ENCODE peak calls at places on chromosomes 3 and 15, in seven cellular contexts. One of them, this sample, is unnamed. For H3K9me3, H3K4me1 and H3K36me3, the result is how much of the 10 kb centered on the place peaks cover.

GRCh38 chr3:47612178-47612577 is 33.5 kb upstream of the CSPG5 start:
- DNase-seq in HepG2: no peak
- DNase-seq in SK-N-SH: no peak
- DNase-seq in adipocyte: peak
- DNase-seq in adrenal gland: no peak
- DNase-seq in upper lobe of right lung: no peak
- DNase-seq in small intestine: no peak
- DNase-seq in this sample: peak

GRCh38 chr15:63263519-63263918 is 13.9 kb upstream of the APH1B start:
- DNase-seq in HepG2: peak
- DNase-seq in SK-N-SH: no peak
- DNase-seq in adipocyte: no peak
- DNase-seq in adrenal gland: no peak
- DNase-seq in upper lobe of right lung: no peak
- DNase-seq in small intestine: peak
- DNase-seq in this sample: peak

GRCh38 chr3:50502225-50502583 is 1.2 kb downstream of the CACNA2D2 start:
- DNase-seq in HepG2: no peak
- DNase-seq in SK-N-SH: peak
- DNase-seq in adipocyte: no peak
- DNase-seq in adrenal gland: no peak
- DNase-seq in upper lobe of right lung: no peak
- DNase-seq in small intestine: no peak
- DNase-seq in this sample: no peak

GRCh38 chr3:126661965-126662364 is 7.0 kb upstream of the TXNRD3 start:
- DNase-seq in HepG2: no peak
- DNase-seq in SK-N-SH: no peak
- DNase-seq in adipocyte: no peak
- DNase-seq in adrenal gland: no peak
- DNase-seq in upper lobe of right lung: no peak
- DNase-seq in small intestine: no peak
- DNase-seq in this sample: no peak

GRCh38 chr15:41943543-41944312 is 28.6 kb downstream of the EHD4 start:
- DNase-seq in HepG2: no peak
- DNase-seq in SK-N-SH: no peak
- DNase-seq in adipocyte: no peak
- DNase-seq in adrenal gland: no peak
- DNase-seq in upper lobe of right lung: no peak
- DNase-seq in small intestine: no peak
- DNase-seq in this sample: no peak

GRCh38 chr15:32829441-32829840 is 111.6 kb downstream of the GREM1 start:
- DNase-seq in HepG2: no peak
- DNase-seq in SK-N-SH: no peak
- DNase-seq in adipocyte: peak
- DNase-seq in adrenal gland: no peak
- DNase-seq in upper lobe of right lung: no peak
- DNase-seq in small intestine: no peak
- DNase-seq in this sample: no peak

GRCh38 chr3:152785051-152785450 is 49.9 kb upstream of the P2RY1 start:
- DNase-seq in HepG2: no peak
- DNase-seq in SK-N-SH: no peak
- DNase-seq in adipocyte: no peak
- DNase-seq in adrenal gland: no peak
- DNase-seq in upper lobe of right lung: no peak
- DNase-seq in small intestine: no peak
- DNase-seq in this sample: no peak

GRCh38 chr3:10928961-10929471 is 63.5 kb upstream of the SLC6A1 start:
- DNase-seq in HepG2: no peak
- DNase-seq in SK-N-SH: no peak
- DNase-seq in adipocyte: no peak
- DNase-seq in adrenal gland: no peak
- DNase-seq in upper lobe of right lung: peak
- DNase-seq in small intestine: no peak
- DNase-seq in this sample: no peak

GRCh38 chr3:21036888-21037287 is 714.1 kb downstream of the ZNF385D start:
- DNase-seq in HepG2: no peak
- DNase-seq in SK-N-SH: no peak
- DNase-seq in adipocyte: no peak
- DNase-seq in adrenal gland: no peak
- DNase-seq in upper lobe of right lung: no peak
- DNase-seq in small intestine: no peak
- DNase-seq in this sample: no peak

GRCh38 chr3:47848599-47849117 is 45.7 kb downstream of the DHX30 start:
- DNase-seq in HepG2: no peak
- DNase-seq in SK-N-SH: no peak
- DNase-seq in adipocyte: no peak
- DNase-seq in adrenal gland: no peak
- DNase-seq in upper lobe of right lung: no peak
- DNase-seq in small intestine: no peak
- DNase-seq in this sample: no peak

GRCh38 chr15:64766041-64766440 is 9.3 kb downstream of the RBPMS2 start:
- DNase-seq in HepG2: no peak
- DNase-seq in SK-N-SH: no peak
- DNase-seq in adipocyte: no peak
- DNase-seq in adrenal gland: no peak
- DNase-seq in upper lobe of right lung: no peak
- DNase-seq in small intestine: no peak
- DNase-seq in this sample: no peak

GRCh38 chr3:111617912-111618601 is 22.9 kb upstream of the ZBED2 start:
- DNase-seq in HepG2: no peak
- DNase-seq in SK-N-SH: no peak
- DNase-seq in adipocyte: no peak
- DNase-seq in adrenal gland: no peak
- DNase-seq in upper lobe of right lung: no peak
- DNase-seq in small intestine: no peak
- DNase-seq in this sample: no peak

GRCh38 chr3:181278468-181279238 is 289.1 kb upstream of the DNAJC19 start:
- DNase-seq in HepG2: no peak
- DNase-seq in SK-N-SH: peak
- DNase-seq in adipocyte: peak
- DNase-seq in adrenal gland: no peak
- DNase-seq in upper lobe of right lung: no peak
- DNase-seq in small intestine: no peak
- DNase-seq in this sample: no peak

GRCh38 chr3:65751123-65751700 is 287.5 kb downstream of the MAGI1 start:
- DNase-seq in HepG2: peak
- DNase-seq in SK-N-SH: peak
- DNase-seq in adipocyte: peak
- DNase-seq in adrenal gland: peak
- DNase-seq in upper lobe of right lung: no peak
- DNase-seq in small intestine: peak
- DNase-seq in this sample: peak

GRCh38 chr3:12932754-12933153 is 91.4 kb upstream of the RPL32 start:
- DNase-seq in HepG2: no peak
- DNase-seq in SK-N-SH: peak
- DNase-seq in adipocyte: no peak
- DNase-seq in adrenal gland: no peak
- DNase-seq in upper lobe of right lung: no peak
- DNase-seq in small intestine: no peak
- DNase-seq in this sample: no peak

GRCh38 chr3:12933901-12934300 is 92.5 kb upstream of the RPL32 start:
- DNase-seq in HepG2: no peak
- DNase-seq in SK-N-SH: no peak
- DNase-seq in adipocyte: no peak
- DNase-seq in adrenal gland: no peak
- DNase-seq in upper lobe of right lung: no peak
- DNase-seq in small intestine: no peak
- DNase-seq in this sample: no peak

GRCh38 chr3:12934431-12934830 is 93.1 kb upstream of the RPL32 start:
- DNase-seq in HepG2: no peak
- DNase-seq in SK-N-SH: no peak
- DNase-seq in adipocyte: peak
- DNase-seq in adrenal gland: peak
- DNase-seq in upper lobe of right lung: no peak
- DNase-seq in small intestine: no peak
- DNase-seq in this sample: no peak

GRCh38 chr3:12931273-12931905 is 90.0 kb upstream of the RPL32 start:
- DNase-seq in HepG2: no peak
- DNase-seq in SK-N-SH: no peak
- DNase-seq in adipocyte: no peak
- DNase-seq in adrenal gland: no peak
- DNase-seq in upper lobe of right lung: no peak
- DNase-seq in small intestine: no peak
- DNase-seq in this sample: no peak

DNA sequence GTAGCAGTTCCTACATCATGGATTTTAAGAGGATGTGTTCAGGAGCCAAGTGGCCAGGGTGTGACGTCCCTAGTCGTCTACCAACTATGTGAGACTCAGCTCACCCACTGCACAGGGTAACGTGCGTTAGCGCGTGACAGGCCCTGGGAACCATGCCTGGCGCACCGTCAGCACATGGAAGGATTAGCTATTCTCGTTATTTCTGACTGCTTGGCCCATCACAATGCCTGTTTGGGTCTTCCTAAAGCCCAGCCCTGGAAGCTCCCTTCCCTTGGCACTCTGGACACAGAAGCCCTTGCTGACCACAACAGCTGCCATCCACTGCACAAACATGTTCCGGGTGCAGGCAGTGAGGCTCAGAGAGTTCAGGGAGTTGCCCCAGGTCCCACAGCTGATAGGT is 91.0 kb upstream of the RPL32 start:
- DNase-seq in HepG2: no peak
- DNase-seq in SK-N-SH: no peak
- DNase-seq in adipocyte: no peak
- DNase-seq in adrenal gland: no peak
- DNase-seq in upper lobe of right lung: no peak
- DNase-seq in small intestine: no peak
- DNase-seq in this sample: no peak
- H3K9me3 ChIP-seq in HepG2: under half
- H3K9me3 ChIP-seq in SK-N-SH: under half
- H3K9me3 ChIP-seq in adipocyte: under half
- H3K9me3 ChIP-seq in adrenal gland: under half
- H3K9me3 ChIP-seq in upper lobe of right lung: under half
- H3K9me3 ChIP-seq in small intestine: under half
- H3K9me3 ChIP-seq in this sample: under half

GRCh38 chr15:29316422-29316821 is 46.8 kb upstream of the NSMCE3 start:
- DNase-seq in HepG2: no peak
- DNase-seq in SK-N-SH: no peak
- DNase-seq in adipocyte: peak
- DNase-seq in adrenal gland: no peak
- DNase-seq in upper lobe of right lung: no peak
- DNase-seq in small intestine: no peak
- DNase-seq in this sample: no peak
- H3K4me1 ChIP-seq in HepG2: under half
- H3K4me1 ChIP-seq in SK-N-SH: under half
- H3K4me1 ChIP-seq in adipocyte: under half
- H3K4me1 ChIP-seq in adrenal gland: under half
- H3K4me1 ChIP-seq in upper lobe of right lung: under half
- H3K4me1 ChIP-seq in small intestine: under half
- H3K4me1 ChIP-seq in this sample: under half

DNA sequence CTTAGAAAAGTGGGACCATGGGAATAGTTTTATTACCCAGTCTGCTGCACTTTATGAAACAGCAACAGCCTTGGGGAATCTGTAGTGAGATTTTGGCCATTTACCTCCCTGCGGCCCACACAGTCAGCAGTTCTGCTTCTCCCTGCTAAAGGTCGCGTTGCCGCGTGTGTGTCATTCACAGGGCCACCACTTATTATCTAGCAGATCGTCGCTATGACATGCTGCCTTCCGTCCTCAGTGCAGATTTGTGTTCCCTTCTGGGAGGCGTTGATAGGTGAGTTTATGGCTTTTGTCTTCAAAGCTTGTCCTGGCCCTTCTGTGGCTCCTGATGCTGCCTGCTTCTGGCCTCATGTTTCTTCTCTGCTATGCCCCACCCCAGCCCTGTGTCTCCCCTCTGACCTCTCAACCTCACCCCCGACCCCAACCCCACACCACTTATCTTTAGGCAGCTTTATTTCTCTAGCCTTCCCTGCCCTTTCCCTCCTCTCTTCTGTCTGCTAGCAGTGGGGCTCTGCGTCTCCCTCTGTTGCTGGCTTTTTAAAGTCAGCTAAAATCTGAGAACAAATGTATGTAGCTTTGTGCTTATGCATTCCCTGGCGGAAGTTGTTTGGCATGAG is 30.1 kb downstream of the DIS3L start:
- DNase-seq in HepG2: no peak
- DNase-seq in SK-N-SH: no peak
- DNase-seq in adipocyte: no peak
- DNase-seq in adrenal gland: no peak
- DNase-seq in upper lobe of right lung: no peak
- DNase-seq in small intestine: no peak
- DNase-seq in this sample: no peak
- H3K36me3 ChIP-seq in HepG2: half or more
- H3K36me3 ChIP-seq in SK-N-SH: half or more
- H3K36me3 ChIP-seq in adipocyte: half or more
- H3K36me3 ChIP-seq in adrenal gland: under half
- H3K36me3 ChIP-seq in upper lobe of right lung: half or more
- H3K36me3 ChIP-seq in small intestine: under half
- H3K36me3 ChIP-seq in this sample: under half

GRCh38 chr15:37109151-37109912 is 9.0 kb upstream of the MEIS2 start:
- DNase-seq in HepG2: no peak
- DNase-seq in SK-N-SH: no peak
- DNase-seq in adipocyte: no peak
- DNase-seq in adrenal gland: no peak
- DNase-seq in upper lobe of right lung: no peak
- DNase-seq in small intestine: no peak
- DNase-seq in this sample: no peak
- H3K9me3 ChIP-seq in HepG2: under half
- H3K9me3 ChIP-seq in SK-N-SH: under half
- H3K9me3 ChIP-seq in adipocyte: under half
- H3K9me3 ChIP-seq in adrenal gland: under half
- H3K9me3 ChIP-seq in upper lobe of right lung: under half
- H3K9me3 ChIP-seq in small intestine: under half
- H3K9me3 ChIP-seq in this sample: under half

GRCh38 chr15:97684249-97684648 is 276.3 kb upstream of the ARRDC4 start:
- DNase-seq in HepG2: no peak
- DNase-seq in SK-N-SH: no peak
- DNase-seq in adipocyte: no peak
- DNase-seq in adrenal gland: no peak
- DNase-seq in upper lobe of right lung: no peak
- DNase-seq in small intestine: no peak
- DNase-seq in this sample: no peak
- H3K4me1 ChIP-seq in HepG2: under half
- H3K4me1 ChIP-seq in SK-N-SH: under half
- H3K4me1 ChIP-seq in adipocyte: under half
- H3K4me1 ChIP-seq in adrenal gland: under half
- H3K4me1 ChIP-seq in upper lobe of right lung: under half
- H3K4me1 ChIP-seq in small intestine: under half
- H3K4me1 ChIP-seq in this sample: under half